ENCODE peak calls at places on chromosomes 16 and 17, in eight cellular contexts. One of them, this sample, is unnamed.

GRCh38 chr16:1667271-1667670 is 10.8 kb upstream of the JPT2 start:
- DNase-seq in A549: no peak
- DNase-seq in AG10803: no peak
- DNase-seq in right lobe of liver: no peak
- DNase-seq in heart left ventricle: no peak
- DNase-seq in body of pancreas: no peak
- DNase-seq in thoracic aorta: no peak
- DNase-seq in stomach: no peak
- DNase-seq in this sample: no peak

GRCh38 chr16:12904041-12904671 is 2.8 kb downstream of the SHISA9 start:
- DNase-seq in A549: no peak
- DNase-seq in AG10803: no peak
- DNase-seq in right lobe of liver: no peak
- DNase-seq in heart left ventricle: no peak
- DNase-seq in body of pancreas: no peak
- DNase-seq in thoracic aorta: no peak
- DNase-seq in stomach: no peak
- DNase-seq in this sample: no peak

GRCh38 chr17:40168262-40168832 is 8.9 kb upstream of the RAPGEFL1 start:
- DNase-seq in A549: peak
- DNase-seq in AG10803: peak
- DNase-seq in right lobe of liver: no peak
- DNase-seq in heart left ventricle: no peak
- DNase-seq in body of pancreas: peak
- DNase-seq in thoracic aorta: no peak
- DNase-seq in stomach: peak
- DNase-seq in this sample: peak

GRCh38 chr17:22443061-22443460 is 750.7 kb downstream of the KCNJ18 start:
- DNase-seq in A549: no peak
- DNase-seq in AG10803: no peak
- DNase-seq in right lobe of liver: no peak
- DNase-seq in heart left ventricle: no peak
- DNase-seq in body of pancreas: no peak
- DNase-seq in thoracic aorta: no peak
- DNase-seq in stomach: no peak
- DNase-seq in this sample: no peak

GRCh38 chr17:51692917-51693316 is 432.6 kb downstream of the UTP18 start:
- DNase-seq in A549: no peak
- DNase-seq in AG10803: no peak
- DNase-seq in right lobe of liver: no peak
- DNase-seq in heart left ventricle: no peak
- DNase-seq in body of pancreas: no peak
- DNase-seq in thoracic aorta: no peak
- DNase-seq in stomach: no peak
- DNase-seq in this sample: no peak

GRCh38 chr17:81067331-81067730 is 32.4 kb downstream of the BAIAP2 start:
- DNase-seq in A549: no peak
- DNase-seq in AG10803: no peak
- DNase-seq in right lobe of liver: no peak
- DNase-seq in heart left ventricle: no peak
- DNase-seq in body of pancreas: no peak
- DNase-seq in thoracic aorta: no peak
- DNase-seq in stomach: peak
- DNase-seq in this sample: no peak

GRCh38 chr16:27463741-27464662 is 62.0 kb downstream of the IL21R start:
- DNase-seq in A549: no peak
- DNase-seq in AG10803: no peak
- DNase-seq in right lobe of liver: no peak
- DNase-seq in heart left ventricle: no peak
- DNase-seq in body of pancreas: no peak
- DNase-seq in thoracic aorta: no peak
- DNase-seq in stomach: no peak
- DNase-seq in this sample: no peak

GRCh38 chr16:2016407-2016922 is 3.1 kb upstream of the NPW start:
- DNase-seq in A549: no peak
- DNase-seq in AG10803: no peak
- DNase-seq in right lobe of liver: no peak
- DNase-seq in heart left ventricle: no peak
- DNase-seq in body of pancreas: no peak
- DNase-seq in thoracic aorta: no peak
- DNase-seq in stomach: no peak
- DNase-seq in this sample: no peak

GRCh38 chr16:48608452-48608851 is 1.5 kb downstream of the N4BP1 start:
- DNase-seq in A549: no peak
- DNase-seq in AG10803: peak
- DNase-seq in right lobe of liver: no peak
- DNase-seq in heart left ventricle: no peak
- DNase-seq in body of pancreas: no peak
- DNase-seq in thoracic aorta: no peak
- DNase-seq in stomach: no peak
- DNase-seq in this sample: no peak

GRCh38 chr16:73043828-73044493 is 4.0 kb downstream of the ZFHX3 start:
- DNase-seq in A549: no peak
- DNase-seq in AG10803: peak
- DNase-seq in right lobe of liver: no peak
- DNase-seq in heart left ventricle: no peak
- DNase-seq in body of pancreas: no peak
- DNase-seq in thoracic aorta: no peak
- DNase-seq in stomach: no peak
- DNase-seq in this sample: no peak

GRCh38 chr17:18905226-18905625 is 46.7 kb upstream of the SLC5A10 start:
- DNase-seq in A549: no peak
- DNase-seq in AG10803: no peak
- DNase-seq in right lobe of liver: no peak
- DNase-seq in heart left ventricle: no peak
- DNase-seq in body of pancreas: no peak
- DNase-seq in thoracic aorta: no peak
- DNase-seq in stomach: no peak
- DNase-seq in this sample: no peak
- H3K4me3 ChIP-seq in A549: no peak
- H3K4me3 ChIP-seq in AG10803: no peak
- H3K4me3 ChIP-seq in right lobe of liver: no peak
- H3K4me3 ChIP-seq in heart left ventricle: no peak
- H3K4me3 ChIP-seq in body of pancreas: no peak
- H3K4me3 ChIP-seq in thoracic aorta: no peak
- H3K4me3 ChIP-seq in stomach: no peak
- H3K4me3 ChIP-seq in this sample: no peak

DNA sequence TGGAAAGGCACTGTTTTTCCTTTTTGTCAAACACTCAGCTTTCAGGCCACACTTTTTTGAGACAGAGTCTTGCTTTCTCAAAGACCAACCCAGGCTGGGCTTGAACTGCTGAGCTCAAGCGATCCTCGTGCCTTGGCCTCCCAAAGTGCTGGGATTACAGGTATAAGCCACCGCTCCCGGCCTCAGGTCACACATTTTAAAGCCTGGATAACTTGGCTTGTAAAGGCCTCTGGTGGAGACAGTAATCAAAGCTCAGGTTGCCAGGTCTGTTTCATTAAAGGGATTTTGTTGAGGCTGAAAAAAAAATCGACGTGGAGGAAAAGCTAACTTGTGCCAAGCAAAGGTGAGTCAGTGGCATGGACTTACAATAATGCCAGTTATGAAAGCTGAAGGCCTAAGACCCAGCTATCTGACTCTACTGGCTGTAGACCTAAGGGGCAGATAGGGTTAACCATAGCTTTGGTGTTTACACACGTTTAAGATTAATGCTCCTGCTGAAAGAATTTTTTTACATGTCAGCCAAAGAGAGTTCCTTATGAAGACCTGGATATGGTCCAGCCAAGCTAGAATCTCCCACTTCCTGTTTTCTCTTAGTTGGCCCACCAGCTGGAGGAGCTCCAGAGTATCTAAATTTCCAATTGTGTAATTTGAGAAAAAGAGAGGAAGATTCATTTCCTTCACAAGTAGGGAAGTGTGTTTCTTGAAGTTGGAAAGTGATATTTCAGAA is 910 bp downstream of the NBR1 start:
- DNase-seq in A549: peak
- DNase-seq in AG10803: peak
- DNase-seq in right lobe of liver: no peak
- DNase-seq in heart left ventricle: peak
- DNase-seq in body of pancreas: peak
- DNase-seq in thoracic aorta: no peak
- DNase-seq in stomach: no peak
- DNase-seq in this sample: peak
- TF ChIP-seq CTCF in A549: peak
- TF ChIP-seq CTCF in AG10803: peak
- TF ChIP-seq CTCF in right lobe of liver: peak
- TF ChIP-seq CTCF in heart left ventricle: no peak
- TF ChIP-seq CTCF in body of pancreas: peak
- TF ChIP-seq CTCF in thoracic aorta: no peak
- TF ChIP-seq CTCF in stomach: no peak
- TF ChIP-seq CTCF in this sample: no peak

DNA sequence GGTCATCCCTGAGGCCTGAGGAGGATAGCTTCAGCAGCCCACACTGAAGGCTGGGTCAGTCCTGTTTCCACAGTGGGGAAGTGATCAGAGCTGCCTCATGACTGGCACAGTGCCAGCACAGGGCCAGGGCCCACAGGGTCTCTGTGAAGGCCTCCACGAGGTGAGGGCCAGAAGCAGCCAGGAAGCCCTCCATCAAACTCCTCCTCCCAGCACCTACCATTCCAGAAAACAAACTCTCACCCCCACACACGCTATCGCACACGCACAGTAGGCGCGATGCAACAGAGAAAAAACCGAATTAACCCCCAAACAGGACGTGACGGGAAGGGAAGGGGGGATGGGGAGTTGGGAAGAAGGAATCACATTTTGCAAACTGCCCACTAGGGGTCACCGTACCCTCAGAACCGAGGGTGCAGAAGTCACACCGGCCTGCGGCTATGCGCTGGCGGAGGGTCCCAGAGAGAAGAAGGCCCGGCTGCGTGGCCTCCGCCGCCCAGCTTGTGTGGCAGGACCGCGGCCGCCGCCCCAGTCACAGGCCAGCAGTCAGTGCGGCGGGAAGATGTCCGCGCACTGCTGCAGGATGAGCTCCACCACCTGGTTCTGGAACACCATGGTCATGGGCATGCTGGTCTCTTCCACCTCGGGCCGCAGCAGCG is 37.6 kb downstream of the ARHGAP27 start:
- DNase-seq in A549: peak
- DNase-seq in AG10803: peak
- DNase-seq in right lobe of liver: peak
- DNase-seq in heart left ventricle: peak
- DNase-seq in body of pancreas: peak
- DNase-seq in thoracic aorta: no peak
- DNase-seq in stomach: peak
- DNase-seq in this sample: peak
- H3K4me3 ChIP-seq in A549: no peak
- H3K4me3 ChIP-seq in AG10803: peak
- H3K4me3 ChIP-seq in right lobe of liver: no peak
- H3K4me3 ChIP-seq in heart left ventricle: peak
- H3K4me3 ChIP-seq in body of pancreas: no peak
- H3K4me3 ChIP-seq in thoracic aorta: peak
- H3K4me3 ChIP-seq in stomach: peak
- H3K4me3 ChIP-seq in this sample: no peak

DNA sequence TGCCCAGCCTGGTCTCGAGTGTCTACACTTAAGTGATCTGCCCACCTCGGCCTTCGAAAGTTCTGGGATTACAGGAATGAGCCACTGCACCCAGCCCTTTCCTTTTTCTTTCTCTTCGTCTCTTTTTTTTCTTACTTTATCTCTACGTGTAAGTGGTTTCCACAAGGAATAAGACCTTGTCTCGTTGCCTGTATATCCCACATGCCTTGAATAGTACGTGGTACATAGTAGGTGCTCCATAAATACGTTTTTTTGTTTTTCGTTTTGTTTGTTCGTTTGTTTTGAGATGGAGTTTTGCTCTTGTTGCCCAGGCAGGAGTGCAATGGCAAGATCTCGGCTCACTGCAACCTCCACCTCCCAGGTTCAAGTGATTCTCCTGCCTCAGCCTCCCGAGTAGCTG is 86.0 kb downstream of the YPEL2 start:
- DNase-seq in A549: no peak
- DNase-seq in AG10803: no peak
- DNase-seq in right lobe of liver: no peak
- DNase-seq in heart left ventricle: no peak
- DNase-seq in body of pancreas: no peak
- DNase-seq in thoracic aorta: no peak
- DNase-seq in stomach: no peak
- DNase-seq in this sample: no peak
- TF ChIP-seq CTCF in A549: no peak
- TF ChIP-seq CTCF in AG10803: no peak
- TF ChIP-seq CTCF in right lobe of liver: no peak
- TF ChIP-seq CTCF in heart left ventricle: no peak
- TF ChIP-seq CTCF in body of pancreas: no peak
- TF ChIP-seq CTCF in thoracic aorta: no peak
- TF ChIP-seq CTCF in stomach: no peak
- TF ChIP-seq CTCF in this sample: no peak

DNA sequence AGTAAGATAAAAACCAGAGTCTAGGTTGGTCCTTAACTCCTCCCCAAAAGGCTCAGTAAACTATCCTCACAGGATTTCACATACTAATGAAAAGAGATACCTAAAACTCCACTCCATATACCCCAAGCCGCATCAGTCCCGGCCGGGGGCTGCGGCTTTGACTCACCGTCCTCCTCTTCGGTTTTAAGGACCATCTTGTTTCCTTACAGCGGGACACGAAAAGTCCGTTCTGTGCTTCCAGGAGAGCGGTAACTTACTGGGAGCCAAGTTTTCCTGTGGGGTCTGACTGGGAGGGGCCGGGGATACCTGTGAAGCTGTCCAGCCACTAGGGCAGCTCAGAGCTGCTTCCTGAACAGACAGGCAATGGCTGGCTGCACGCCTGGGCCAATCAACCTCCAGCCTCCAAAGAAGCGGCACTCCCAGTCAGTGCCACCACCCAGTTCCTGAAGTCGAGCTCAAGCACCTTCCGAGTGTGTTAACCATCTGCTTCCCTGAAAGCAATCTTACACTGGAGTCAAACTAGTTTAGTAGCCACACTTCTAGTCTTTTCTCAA is 45.5 kb downstream of the CYTH1 start:
- DNase-seq in A549: peak
- DNase-seq in AG10803: no peak
- DNase-seq in right lobe of liver: peak
- DNase-seq in heart left ventricle: peak
- DNase-seq in body of pancreas: peak
- DNase-seq in thoracic aorta: no peak
- DNase-seq in stomach: peak
- DNase-seq in this sample: peak
- H3K4me3 ChIP-seq in A549: peak
- H3K4me3 ChIP-seq in AG10803: peak
- H3K4me3 ChIP-seq in right lobe of liver: peak
- H3K4me3 ChIP-seq in heart left ventricle: peak
- H3K4me3 ChIP-seq in body of pancreas: peak
- H3K4me3 ChIP-seq in thoracic aorta: peak
- H3K4me3 ChIP-seq in stomach: peak
- H3K4me3 ChIP-seq in this sample: peak